ENCODE peak calls at places on chromosomes 4 and X, in six cellular contexts. M is sciatic nerve, D is SJSA1, Y is left lung, W is T-cell, B is kidney tubule cell. T is an unnamed sample.

GRCh38 chrX:23861215-23861896 is 46.4 kb downstream of the APOO start:
- DNase-seq in B (no peak), Y (no peak), D (no peak), M (no peak), W (no peak), T (no peak)

GRCh38 chr4:110787109-110787508 is 164.2 kb upstream of the PITX2 start:
- DNase-seq in M (no peak), Y (no peak), D (no peak), B (no peak), W (no peak), T (no peak)

GRCh38 chr4:112214397-112215264 is 17.0 kb upstream of the AP1AR start:
- DNase-seq in Y (no peak), B (peak; percentile 38), M (no peak), D (no peak), W (no peak), T (peak; percentile 64)

GRCh38 chr4:118154643-118155042 is 120.4 kb downstream of the NDST3 start:
- DNase-seq in B (peak; percentile 10), W (no peak), Y (no peak), M (no peak), D (no peak), T (no peak)

GRCh38 chrX:103503853-103504207 is 15.5 kb downstream of the RAB40A start:
- DNase-seq in Y (no peak), W (no peak), B (no peak), D (no peak), M (no peak), T (no peak)

GRCh38 chr4:173490817-173491518 is 39.1 kb downstream of the HAND2 start:
- DNase-seq in M (no peak), Y (no peak), B (peak; percentile 74), D (no peak), W (no peak), T (peak; percentile 85)

GRCh38 chr4:156933633-156934258 is 37.9 kb downstream of the PDGFC start:
- DNase-seq in Y (no peak), D (no peak), B (peak; percentile 98), M (no peak), W (no peak), T (peak; percentile 49)

GRCh38 chr4:106898621-106899230 is 137.4 kb downstream of the DKK2 start:
- DNase-seq in W (no peak), D (peak; percentile 50), M (peak; percentile 48), Y (peak; percentile 29), B (peak; percentile 37), T (peak; percentile 51)

GRCh38 chrX:136048446-136048845 is 63.2 kb downstream of the SLC9A6 start:
- DNase-seq in D (no peak), B (no peak), M (no peak), Y (no peak), W (no peak), T (no peak)

GRCh38 chr4:107468812-107469211 is 251.2 kb downstream of the PAPSS1 start:
- DNase-seq in B (no peak), Y (no peak), M (no peak), W (no peak), D (no peak), T (no peak)

GRCh38 chr4:122810669-122811068 is 16.0 kb upstream of the FGF2 start:
- DNase-seq in B (no peak), D (no peak), W (no peak), Y (no peak), M (no peak), T (peak; percentile 65)

GRCh38 chr4:98584265-98584664 is 74.1 kb downstream of the TSPAN5 start:
- DNase-seq in B (peak; percentile 36), D (no peak), M (no peak), Y (no peak), W (no peak), T (peak; percentile 75)

GRCh38 chr4:94507708-94508107 is 56.0 kb downstream of the PDLIM5 start:
- DNase-seq in M (no peak), B (peak; percentile 84), D (no peak), W (no peak), Y (no peak), T (peak; percentile 95)

GRCh38 chrX:116379854-116380253 is 56.6 kb upstream of the SLC6A14 start:
- DNase-seq in Y (no peak), M (peak; percentile 54), B (peak; percentile 9), D (no peak), W (no peak), T (peak; percentile 77)

GRCh38 chrX:24424948-24425347 is 40.1 kb upstream of the PDK3 start:
- DNase-seq in W (no peak), D (no peak), M (peak; percentile 76), Y (no peak), B (peak; percentile 9), T (peak; percentile 47)

GRCh38 chr4:74463123-74463522 is 18.2 kb downstream of the AREG start:
- DNase-seq in Y (no peak), M (no peak), D (no peak), W (no peak), B (no peak), T (no peak)

GRCh38 chr4:73212982-73213730 is 45.4 kb downstream of the ANKRD17 start:
- DNase-seq in Y (no peak), M (no peak), W (no peak), D (no peak), B (no peak), T (no peak)

GRCh38 chrX:54715621-54716020 is 82.4 kb downstream of the ITIH6 start:
- DNase-seq in B (no peak), D (no peak), Y (no peak), M (no peak), W (no peak), T (no peak)

GRCh38 chr4:25253072-25253447 is 19.2 kb downstream of the PI4K2B start:
- DNase-seq in B (peak; percentile 67), W (no peak), D (no peak), Y (no peak), M (no peak), T (peak; percentile 3)

T was measured in cardiac fibroblast.